ENCODE peak calls at places on chromosome 3, in five cellular contexts. One of them, this sample, is unnamed.
A peak's percentile ranks its signal among the peaks of the same experiment; 100 is the strongest.

GRCh38 chr3:126434931-126435411 is 40.3 kb downstream of the CFAP100 start:
- DNase-seq in activated CD4-positive, alpha-beta T cell treated with anti-CD3 and anti-CD28 coated beads for 48 hours: no peak
- DNase-seq in mammary epithelial cell: no peak
- DNase-seq in RPMI7951: no peak
- DNase-seq in OCI-M1: no peak
- DNase-seq in this sample: no peak

GRCh38 chr3:128804017-128804816 is 75.2 kb upstream of the ACAD9 start:
- DNase-seq in activated CD4-positive, alpha-beta T cell treated with anti-CD3 and anti-CD28 coated beads for 48 hours: peak; percentile 74
- DNase-seq in mammary epithelial cell: no peak
- DNase-seq in RPMI7951: peak; percentile 71
- DNase-seq in OCI-M1: peak; percentile 95
- DNase-seq in this sample: peak; percentile 5

GRCh38 chr3:47475029-47475569 is 642 bp downstream of the SCAP start:
- DNase-seq in activated CD4-positive, alpha-beta T cell treated with anti-CD3 and anti-CD28 coated beads for 48 hours: peak; percentile 9
- DNase-seq in mammary epithelial cell: peak; percentile 46
- DNase-seq in RPMI7951: peak; percentile 22
- DNase-seq in OCI-M1: peak; percentile 72
- DNase-seq in this sample: no peak

GRCh38 chr3:182294256-182294655 is 499.0 kb upstream of the ATP11B start:
- DNase-seq in activated CD4-positive, alpha-beta T cell treated with anti-CD3 and anti-CD28 coated beads for 48 hours: no peak
- DNase-seq in mammary epithelial cell: peak; percentile 38
- DNase-seq in RPMI7951: no peak
- DNase-seq in OCI-M1: no peak
- DNase-seq in this sample: no peak

GRCh38 chr3:125186800-125187598 is 25.5 kb downstream of the SLC12A8 start:
- DNase-seq in activated CD4-positive, alpha-beta T cell treated with anti-CD3 and anti-CD28 coated beads for 48 hours: no peak
- DNase-seq in mammary epithelial cell: no peak
- DNase-seq in RPMI7951: no peak
- DNase-seq in OCI-M1: no peak
- DNase-seq in this sample: no peak

GRCh38 chr3:146052791-146053310 is 108.1 kb downstream of the PLOD2 start:
- DNase-seq in activated CD4-positive, alpha-beta T cell treated with anti-CD3 and anti-CD28 coated beads for 48 hours: no peak
- DNase-seq in mammary epithelial cell: peak; percentile 21
- DNase-seq in RPMI7951: no peak
- DNase-seq in OCI-M1: no peak
- DNase-seq in this sample: no peak

GRCh38 chr3:54817628-54818027 is 110.2 kb downstream of the LRTM1 start:
- DNase-seq in activated CD4-positive, alpha-beta T cell treated with anti-CD3 and anti-CD28 coated beads for 48 hours: no peak
- DNase-seq in mammary epithelial cell: peak; percentile 24
- DNase-seq in RPMI7951: no peak
- DNase-seq in OCI-M1: no peak
- DNase-seq in this sample: no peak

GRCh38 chr3:127393131-127393820 is 105.4 kb upstream of the PRR20G start:
- DNase-seq in activated CD4-positive, alpha-beta T cell treated with anti-CD3 and anti-CD28 coated beads for 48 hours: no peak
- DNase-seq in mammary epithelial cell: no peak
- DNase-seq in RPMI7951: no peak
- DNase-seq in OCI-M1: no peak
- DNase-seq in this sample: no peak

GRCh38 chr3:46012246-46012645 is 15.0 kb downstream of the XCR1 start:
- DNase-seq in activated CD4-positive, alpha-beta T cell treated with anti-CD3 and anti-CD28 coated beads for 48 hours: no peak
- DNase-seq in mammary epithelial cell: no peak
- DNase-seq in RPMI7951: no peak
- DNase-seq in OCI-M1: peak; percentile 19
- DNase-seq in this sample: no peak

GRCh38 chr3:164094546-164094945 is 983.8 kb downstream of the SI start:
- DNase-seq in activated CD4-positive, alpha-beta T cell treated with anti-CD3 and anti-CD28 coated beads for 48 hours: no peak
- DNase-seq in mammary epithelial cell: no peak
- DNase-seq in RPMI7951: no peak
- DNase-seq in OCI-M1: no peak
- DNase-seq in this sample: no peak

GRCh38 chr3:65871305-65872141 is 167.2 kb downstream of the MAGI1 start:
- DNase-seq in activated CD4-positive, alpha-beta T cell treated with anti-CD3 and anti-CD28 coated beads for 48 hours: no peak
- DNase-seq in mammary epithelial cell: no peak
- DNase-seq in RPMI7951: no peak
- DNase-seq in OCI-M1: no peak
- DNase-seq in this sample: no peak

GRCh38 chr3:8650583-8651416 is 6.2 kb upstream of the SSUH2 start:
- DNase-seq in activated CD4-positive, alpha-beta T cell treated with anti-CD3 and anti-CD28 coated beads for 48 hours: no peak
- DNase-seq in mammary epithelial cell: no peak
- DNase-seq in RPMI7951: peak; percentile 56
- DNase-seq in OCI-M1: peak; percentile 18
- DNase-seq in this sample: no peak

GRCh38 chr3:14481018-14481645 is 59.0 kb downstream of the GRIP2 start:
- DNase-seq in activated CD4-positive, alpha-beta T cell treated with anti-CD3 and anti-CD28 coated beads for 48 hours: no peak
- DNase-seq in mammary epithelial cell: peak; percentile 23
- DNase-seq in RPMI7951: no peak
- DNase-seq in OCI-M1: no peak
- DNase-seq in this sample: peak; percentile 13

GRCh38 chr3:107985496-107985895 is 105.3 kb downstream of the CD47 start:
- DNase-seq in activated CD4-positive, alpha-beta T cell treated with anti-CD3 and anti-CD28 coated beads for 48 hours: peak; percentile 60
- DNase-seq in mammary epithelial cell: no peak
- DNase-seq in RPMI7951: peak; percentile 47
- DNase-seq in OCI-M1: peak; percentile 11
- DNase-seq in this sample: no peak

GRCh38 chr3:23549148-23549910 is 256.4 kb upstream of the UBE2E1 start:
- DNase-seq in activated CD4-positive, alpha-beta T cell treated with anti-CD3 and anti-CD28 coated beads for 48 hours: no peak
- DNase-seq in mammary epithelial cell: peak; percentile 64
- DNase-seq in RPMI7951: no peak
- DNase-seq in OCI-M1: no peak
- DNase-seq in this sample: no peak

GRCh38 chr3:196064006-196064405 is 17.9 kb downstream of the TFRC start:
- DNase-seq in activated CD4-positive, alpha-beta T cell treated with anti-CD3 and anti-CD28 coated beads for 48 hours: no peak
- DNase-seq in mammary epithelial cell: no peak
- DNase-seq in RPMI7951: no peak
- DNase-seq in OCI-M1: no peak
- DNase-seq in this sample: no peak

GRCh38 chr3:38247366-38248035 is 18.1 kb upstream of the SLC22A13 start:
- DNase-seq in activated CD4-positive, alpha-beta T cell treated with anti-CD3 and anti-CD28 coated beads for 48 hours: no peak
- DNase-seq in mammary epithelial cell: peak; percentile 91
- DNase-seq in RPMI7951: peak; percentile 88
- DNase-seq in OCI-M1: no peak
- DNase-seq in this sample: peak; percentile 38

GRCh38 chr3:189276481-189277190 is 104.9 kb downstream of the TPRG1 start:
- DNase-seq in activated CD4-positive, alpha-beta T cell treated with anti-CD3 and anti-CD28 coated beads for 48 hours: no peak
- DNase-seq in mammary epithelial cell: peak; percentile 60
- DNase-seq in RPMI7951: peak; percentile 96
- DNase-seq in OCI-M1: peak; percentile 57
- DNase-seq in this sample: no peak

GRCh38 chr3:38627956-38628355 is 21.5 kb downstream of the SCN5A start:
- DNase-seq in activated CD4-positive, alpha-beta T cell treated with anti-CD3 and anti-CD28 coated beads for 48 hours: peak; percentile 49
- DNase-seq in mammary epithelial cell: no peak
- DNase-seq in RPMI7951: no peak
- DNase-seq in OCI-M1: peak; percentile 33
- DNase-seq in this sample: peak; percentile 60

GRCh38 chr3:132161608-132162007 is 126.8 kb upstream of the CPNE4 start:
- DNase-seq in activated CD4-positive, alpha-beta T cell treated with anti-CD3 and anti-CD28 coated beads for 48 hours: no peak
- DNase-seq in mammary epithelial cell: no peak
- DNase-seq in RPMI7951: no peak
- DNase-seq in OCI-M1: no peak
- DNase-seq in this sample: no peak

GRCh38 chr3:60045686-60046085 is 995.9 kb upstream of the CFAP20DC start:
- DNase-seq in activated CD4-positive, alpha-beta T cell treated with anti-CD3 and anti-CD28 coated beads for 48 hours: no peak
- DNase-seq in mammary epithelial cell: no peak
- DNase-seq in RPMI7951: no peak
- DNase-seq in OCI-M1: no peak
- DNase-seq in this sample: no peak

GRCh38 chr3:178545337-178545736 is 9.1 kb downstream of the KCNMB2 start:
- DNase-seq in activated CD4-positive, alpha-beta T cell treated with anti-CD3 and anti-CD28 coated beads for 48 hours: no peak
- DNase-seq in mammary epithelial cell: no peak
- DNase-seq in RPMI7951: no peak
- DNase-seq in OCI-M1: no peak
- DNase-seq in this sample: no peak

GRCh38 chr3:52278510-52279069 is at the start of gene WDR82:
- DNase-seq in activated CD4-positive, alpha-beta T cell treated with anti-CD3 and anti-CD28 coated beads for 48 hours: peak; percentile 99
- DNase-seq in mammary epithelial cell: peak; percentile 91
- DNase-seq in RPMI7951: peak; percentile 92
- DNase-seq in OCI-M1: peak; percentile 96
- DNase-seq in this sample: peak; percentile 47

GRCh38 chr3:14847613-14848541 is 29.1 kb downstream of the FGD5 start:
- DNase-seq in activated CD4-positive, alpha-beta T cell treated with anti-CD3 and anti-CD28 coated beads for 48 hours: peak; percentile 12
- DNase-seq in mammary epithelial cell: no peak
- DNase-seq in RPMI7951: peak; percentile 71
- DNase-seq in OCI-M1: peak; percentile 19
- DNase-seq in this sample: no peak

GRCh38 chr3:61809879-61810278 is 248.5 kb downstream of the PTPRG start:
- DNase-seq in activated CD4-positive, alpha-beta T cell treated with anti-CD3 and anti-CD28 coated beads for 48 hours: no peak
- DNase-seq in mammary epithelial cell: no peak
- DNase-seq in RPMI7951: no peak
- DNase-seq in OCI-M1: no peak
- DNase-seq in this sample: no peak

GRCh38 chr3:62414786-62415185 is 41.4 kb upstream of the FEZF2 start:
- DNase-seq in activated CD4-positive, alpha-beta T cell treated with anti-CD3 and anti-CD28 coated beads for 48 hours: no peak
- DNase-seq in mammary epithelial cell: no peak
- DNase-seq in RPMI7951: no peak
- DNase-seq in OCI-M1: no peak
- DNase-seq in this sample: no peak

This sample was measured in SW 1271.